ENCODE peak calls at places on chromosomes 4 and X, in nine cellular contexts. P is A673; J is activated CD8-positive, alpha-beta T cell treated with anti-CD3 and anti-CD28 coated beads for 36 hours; E is cardiac fibroblast; X is upper lobe of right lung; N is fibroblast of the aortic adventitia; S is HCT116; W is IMR-90; U is astrocyte. A is an unnamed sample.

GRCh38 chrX:123184858-123185251 is 777 bp downstream of the GRIA3 start:
- DNase-seq in P (no peak), J (no peak), E (no peak), X (no peak), N (peak; percentile 31), S (no peak), W (no peak), U (peak; percentile 12), A (peak; percentile 12)

GRCh38 chrX:31580227-31580626 is 508.4 kb upstream of the FTHL17 start:
- DNase-seq in P (peak; percentile 23), J (no peak), E (no peak), X (no peak), N (no peak), S (no peak), W (peak; percentile 6), U (peak; percentile 25), A (no peak)

GRCh38 chrX:103733017-103733416 is 22.3 kb downstream of the TMEM31 start:
- DNase-seq in P (no peak), J (no peak), E (no peak), X (no peak), N (no peak), S (no peak), W (no peak), U (no peak), A (no peak)

GRCh38 chrX:39645059-39645895 is 452.5 kb downstream of the BCOR start:
- DNase-seq in P (peak; percentile 80), J (peak; percentile 27), E (peak; percentile 89), X (no peak), N (peak; percentile 85), S (no peak), W (peak; percentile 59), U (peak; percentile 70), A (no peak)

GRCh38 chr4:109077486-109077885 is 225.0 kb downstream of the COL25A1 start:
- DNase-seq in P (no peak), J (no peak), E (no peak), X (no peak), N (no peak), S (no peak), W (no peak), U (no peak), A (no peak)

GRCh38 chr4:90357117-90357710 is 230.0 kb downstream of the CCSER1 start:
- DNase-seq in P (peak; percentile 39), J (no peak), E (peak; percentile 85), X (no peak), N (peak; percentile 84), S (peak; percentile 74), W (peak; percentile 77), U (peak; percentile 69), A (no peak)

GRCh38 chrX:29662759-29663503 is 552.4 kb upstream of the MAGEB2 start:
- DNase-seq in P (no peak), J (no peak), E (peak; percentile 77), X (no peak), N (peak; percentile 96), S (no peak), W (peak; percentile 98), U (peak; percentile 96), A (no peak)

GRCh38 chrX:42944381-42944998 is 166.5 kb upstream of the PPP1R2C start:
- DNase-seq in P (no peak), J (peak; percentile 34), E (no peak), X (no peak), N (no peak), S (no peak), W (no peak), U (no peak), A (no peak)

GRCh38 chrX:108235990-108236389 is 144.4 kb downstream of the ATG4A start:
- DNase-seq in P (no peak), J (no peak), E (no peak), X (no peak), N (no peak), S (no peak), W (no peak), U (no peak), A (no peak)

GRCh38 chrX:131746491-131746968 is 202.7 kb downstream of the OR13H1 start:
- DNase-seq in P (peak; percentile 83), J (no peak), E (no peak), X (no peak), N (peak; percentile 96), S (peak; percentile 2), W (peak; percentile 86), U (peak; percentile 57), A (peak; percentile 83)

GRCh38 chrX:74242050-74242449 is 61.9 kb upstream of the ZCCHC13 start:
- DNase-seq in P (no peak), J (no peak), E (peak; percentile 49), X (no peak), N (peak; percentile 63), S (no peak), W (peak; percentile 76), U (peak; percentile 63), A (no peak)

GRCh38 chr4:122038896-122039295 is 87.0 kb upstream of the TRPC3 start:
- DNase-seq in P (no peak), J (no peak), E (no peak), X (no peak), N (no peak), S (no peak), W (no peak), U (no peak), A (no peak)

GRCh38 chrX:1466971-1467561 is 14.4 kb upstream of the ASMTL start:
- DNase-seq in P (no peak), J (peak; percentile 61), E (no peak), X (peak; percentile 38), N (no peak), S (no peak), W (no peak), U (no peak), A (peak; percentile 79)

GRCh38 chr4:41072021-41072777 is 142.1 kb downstream of the APBB2 start:
- DNase-seq in P (no peak), J (no peak), E (no peak), X (no peak), N (no peak), S (no peak), W (no peak), U (no peak), A (peak; percentile 14)

GRCh38 chr4:47930971-47931804 is 16.8 kb upstream of the NFXL1 start:
- DNase-seq in P (peak; percentile 15), J (no peak), E (peak; percentile 76), X (no peak), N (peak; percentile 95), S (no peak), W (peak; percentile 60), U (peak; percentile 82), A (no peak)

GRCh38 chr4:48043504-48043903 is 26.9 kb downstream of the NIPAL1 start:
- DNase-seq in P (no peak), J (no peak), E (no peak), X (no peak), N (no peak), S (no peak), W (no peak), U (no peak), A (no peak)

GRCh38 chr4:26067035-26067434 is 153.0 kb downstream of the SMIM20 start:
- DNase-seq in P (no peak), J (no peak), E (no peak), X (no peak), N (no peak), S (no peak), W (no peak), U (no peak), A (no peak)

GRCh38 chrX:53223068-53223693 is 1.8 kb downstream of the KDM5C start:
- DNase-seq in P (peak; percentile 12), J (no peak), E (peak; percentile 2), X (no peak), N (peak; percentile 8), S (no peak), W (no peak), U (no peak), A (no peak)
- TF ChIP-seq CTCF in P (peak; percentile 24), J (no peak), E (no peak), X (no peak), N (no peak), S (no peak), W (no peak), U (no peak), A (no peak)

GRCh38 chr4:83961575-83961974 is 425.7 kb downstream of the GPAT3 start:
- DNase-seq in P (peak; percentile 1), J (no peak), E (peak; percentile 4), X (no peak), N (peak; percentile 52), S (no peak), W (peak; percentile 23), U (peak; percentile 10), A (no peak)
- TF ChIP-seq CTCF in P (peak; percentile 19), J (no peak), E (peak; percentile 24), X (no peak), N (peak; percentile 36), S (no peak), W (peak; percentile 41), U (peak; percentile 20), A (no peak)

DNA sequence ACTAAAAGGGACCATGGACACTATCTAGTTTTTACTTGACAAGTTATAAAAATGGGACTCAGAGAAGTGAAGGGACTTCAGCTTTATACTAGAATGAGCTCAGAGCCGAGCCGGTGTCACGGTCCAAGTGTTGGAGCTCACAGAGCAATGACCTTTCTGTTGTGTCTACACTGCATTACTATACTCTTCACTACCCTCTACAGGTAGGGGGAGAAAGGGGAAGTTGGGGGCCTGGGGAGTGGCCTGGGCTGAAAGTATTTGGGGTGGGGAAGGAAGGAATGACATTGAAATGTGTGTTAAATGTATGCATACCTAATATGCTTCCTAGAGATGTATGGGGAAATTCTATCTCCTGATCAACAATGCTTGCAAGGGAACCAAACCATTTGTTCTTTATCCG is 48.8 kb upstream of the HHIP start:
- DNase-seq in P (no peak), J (no peak), E (no peak), X (no peak), N (no peak), S (no peak), W (no peak), U (no peak), A (no peak)
- TF ChIP-seq CTCF in P (no peak), J (no peak), E (no peak), X (no peak), N (no peak), S (no peak), W (no peak), U (no peak), A (peak; percentile 5)

GRCh38 chr4:2598661-2599654 is 62.5 kb downstream of the FAM193A start:
- DNase-seq in P (no peak), J (peak; percentile 31), E (peak; percentile 15), X (peak; percentile 64), N (no peak), S (no peak), W (peak; percentile 19), U (no peak), A (peak; percentile 51)
- TF ChIP-seq CTCF in P (no peak), J (no peak), E (peak; percentile 18), X (peak; percentile 18), N (peak; percentile 12), S (no peak), W (no peak), U (no peak), A (peak; percentile 53)

GRCh38 chrX:37755073-37755472 is 24.8 kb upstream of the CYBB start:
- DNase-seq in P (no peak), J (peak; percentile 30), E (no peak), X (no peak), N (no peak), S (no peak), W (no peak), U (no peak), A (peak; percentile 49)
- TF ChIP-seq CTCF in P (no peak), J (no peak), E (no peak), X (no peak), N (no peak), S (no peak), W (no peak), U (no peak), A (no peak)

A was measured in GM06990.